ENCODE peak calls at places on chromosomes 3 and 15, in nine cellular contexts. F, C, X, A, H, I, D, L and T are unnamed samples.

GRCh38 chr15:67915374-67916050 is 75.7 kb upstream of the RNU6-1 start:
- DNase-seq in F (no peak), C (peak; percentile 56), X (peak; percentile 54), A (peak; percentile 35), H (no peak), I (no peak), D (peak; percentile 94), L (no peak), T (no peak)

GRCh38 chr3:61861410-61861809 is 300.0 kb downstream of the PTPRG start:
- DNase-seq in F (no peak), C (no peak), X (no peak), A (no peak), H (no peak), I (no peak), D (no peak), L (no peak), T (no peak)

GRCh38 chr15:44537728-44538240 is 837 bp downstream of the EIF3J start:
- DNase-seq in F (no peak), C (no peak), X (peak; percentile 25), A (peak; percentile 7), H (peak; percentile 61), I (no peak), D (peak; percentile 32), L (no peak), T (no peak)

GRCh38 chr3:61381745-61382392 is 130.6 kb upstream of the FHIT start:
- DNase-seq in F (no peak), C (no peak), X (peak; percentile 7), A (no peak), H (peak; percentile 56), I (no peak), D (peak; percentile 22), L (peak; percentile 3), T (no peak)

GRCh38 chr3:126451511-126451910 is 24.2 kb downstream of the ZXDC start:
- DNase-seq in F (no peak), C (no peak), X (no peak), A (no peak), H (no peak), I (no peak), D (no peak), L (no peak), T (no peak)

GRCh38 chr3:94596141-94596540 is 533.3 kb downstream of the NSUN3 start:
- DNase-seq in F (no peak), C (no peak), X (no peak), A (no peak), H (no peak), I (no peak), D (no peak), L (no peak), T (no peak)

GRCh38 chr3:122112754-122113153 is 57.6 kb downstream of the CD86 start:
- DNase-seq in F (no peak), C (no peak), X (no peak), A (no peak), H (no peak), I (no peak), D (no peak), L (no peak), T (no peak)

GRCh38 chr15:28128036-28128435 is 28.9 kb upstream of the OCA2 start:
- DNase-seq in F (no peak), C (peak; percentile 73), X (no peak), A (no peak), H (no peak), I (peak; percentile 75), D (no peak), L (no peak), T (peak; percentile 63)

GRCh38 chr15:89827821-89828220 is 13.2 kb upstream of the ANPEP start:
- DNase-seq in F (no peak), C (no peak), X (no peak), A (no peak), H (no peak), I (no peak), D (no peak), L (no peak), T (no peak)

GRCh38 chr3:43960448-43960840 is 269.7 kb downstream of the ABHD5 start:
- DNase-seq in F (peak; percentile 38), C (no peak), X (no peak), A (no peak), H (peak; percentile 22), I (no peak), D (no peak), L (no peak), T (no peak)

GRCh38 chr15:33200903-33201302 is 6.4 kb upstream of the FMN1 start:
- DNase-seq in F (no peak), C (no peak), X (no peak), A (no peak), H (no peak), I (no peak), D (no peak), L (no peak), T (no peak)

GRCh38 chr3:59908280-59908679 is 858.5 kb upstream of the CFAP20DC start:
- DNase-seq in F (no peak), C (no peak), X (no peak), A (peak; percentile 44), H (peak; percentile 1), I (no peak), D (no peak), L (no peak), T (no peak)

GRCh38 chr3:170585937-170586310 is at the start of gene SLC7A14:
- DNase-seq in F (no peak), C (no peak), X (no peak), A (no peak), H (no peak), I (peak; percentile 48), D (peak; percentile 42), L (peak; percentile 11), T (peak; percentile 71)